ENCODE peak calls at places on chromosomes 2 and 18, in five cellular contexts. R is K562, P is IMR-90, O is astrocyte, W is heart right ventricle. K is an unnamed sample.

GRCh38 chr2:233060500-233061006 is 411 bp downstream of the INPP5D start:
- DNase-seq in P (no peak), W (no peak), R (no peak), O (no peak), K (no peak)

GRCh38 chr18:35076556-35076955 is 35.3 kb downstream of the MAPRE2 start:
- DNase-seq in O (peak; percentile 93), W (no peak), P (peak; percentile 84), R (no peak), K (no peak)

GRCh38 chr2:202609381-202610145 is 25.2 kb upstream of the FAM117B start:
- DNase-seq in P (no peak), R (no peak), W (no peak), O (no peak), K (no peak)

GRCh38 chr18:27862056-27862682 is 314.8 kb downstream of the CDH2 start:
- DNase-seq in R (no peak), P (no peak), O (no peak), W (no peak), K (no peak)

GRCh38 chr2:164014068-164014577 is 278.3 kb upstream of the FIGN start:
- DNase-seq in R (no peak), O (peak; percentile 76), P (no peak), W (no peak), K (no peak)

GRCh38 chr2:97857553-97857952 is 138.2 kb downstream of the TMEM131 start:
- DNase-seq in W (no peak), R (no peak), O (no peak), P (no peak), K (no peak)

GRCh38 chr2:202171246-202171833 is 67.1 kb downstream of the SUMO1 start:
- DNase-seq in R (no peak), W (peak; percentile 18), P (no peak), O (no peak), K (no peak)

GRCh38 chr2:17620280-17620679 is 79.8 kb downstream of the VSNL1 start:
- DNase-seq in R (no peak), O (peak; percentile 71), P (peak; percentile 4), W (peak; percentile 43), K (no peak)

GRCh38 chr2:28507806-28508764 is 12.2 kb downstream of the PLB1 start:
- DNase-seq in R (peak; percentile 54), W (no peak), P (peak; percentile 17), O (peak; percentile 42), K (no peak)

GRCh38 chr18:78603102-78603501 is 376.5 kb upstream of the SALL3 start:
- DNase-seq in P (no peak), O (no peak), W (no peak), R (no peak), K (no peak)

GRCh38 chr2:199977984-199978415 is 22.6 kb downstream of the MAIP1 start:
- DNase-seq in O (peak; percentile 54), W (no peak), R (no peak), P (peak; percentile 82), K (no peak)

DNA sequence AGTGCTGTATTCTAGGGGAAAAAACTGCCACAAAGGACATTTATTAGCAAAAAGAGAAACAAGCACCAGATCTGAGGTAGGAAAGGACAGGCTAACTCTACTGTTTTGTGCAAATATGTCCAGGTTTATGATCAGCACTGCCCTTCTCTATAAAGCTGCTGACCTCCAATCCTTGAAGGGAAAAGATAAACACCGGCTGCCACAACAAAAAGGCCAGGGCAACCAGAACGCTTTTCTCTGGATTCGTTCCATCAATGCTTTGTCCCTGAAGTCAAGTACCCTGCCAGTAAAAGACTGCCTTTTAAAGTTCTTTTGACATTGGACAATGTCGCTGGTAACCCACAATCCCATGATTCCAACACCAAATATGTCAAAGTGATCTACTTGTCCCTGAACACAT is 21.0 kb downstream of the SMAD2 start:
- DNase-seq in P (no peak), R (no peak), W (no peak), O (no peak), K (no peak)
- H3K9me3 ChIP-seq in P (peaks cover 3% of the 10 kb centered on the region), R (no peaks in the 10 kb centered on the region), W (peaks cover 4% of the 10 kb centered on the region), O (no peaks in the 10 kb centered on the region), K (no peaks in the 10 kb centered on the region)

DNA sequence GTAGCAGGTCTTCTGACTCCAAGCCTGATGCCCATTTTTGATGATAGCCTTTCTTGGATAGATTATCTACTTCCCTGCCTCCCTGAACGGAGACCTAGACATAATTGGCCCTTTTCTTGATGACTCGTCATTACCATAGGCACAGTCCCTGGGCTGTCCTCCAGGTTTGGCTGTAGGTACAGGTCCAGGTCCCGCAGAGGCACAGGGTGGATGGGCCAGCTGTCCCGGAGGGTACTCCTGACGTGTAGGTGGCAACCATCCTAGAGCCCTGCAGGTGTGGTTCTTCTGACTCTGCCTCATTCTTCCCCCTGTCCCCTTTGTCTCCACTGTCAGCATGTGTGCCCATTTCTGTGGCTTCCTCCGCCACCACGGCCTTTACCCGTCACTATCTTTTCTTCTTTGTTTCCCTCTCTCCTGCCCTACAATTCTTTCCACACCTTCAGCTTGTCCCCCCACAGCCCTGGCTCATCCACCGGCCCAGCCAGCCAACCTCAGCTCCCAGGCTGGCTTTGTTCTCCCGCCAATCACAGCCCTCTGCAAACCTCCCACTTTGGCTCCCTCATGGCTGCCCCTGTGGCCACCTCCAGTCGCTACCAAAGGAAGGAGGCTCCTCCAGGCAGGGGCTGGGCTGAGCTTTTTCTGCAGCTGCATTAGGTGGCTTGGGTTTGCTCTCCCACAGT is 102.8 kb downstream of the SMAD7 start:
- DNase-seq in O (no peak), P (no peak), W (no peak), R (no peak), K (no peak)
- H3K27ac ChIP-seq in O (peak overlapping the region; percentile 37), P (no peak overlapping the region), W (peak overlapping the region; percentile 92), R (no peak overlapping the region), K (no peak overlapping the region)

GRCh38 chr2:160406591-160407392 is 86.8 kb downstream of the RBMS1 start:
- DNase-seq in R (no peak), W (peak; percentile 50), O (peak; percentile 84), P (peak; percentile 80), K (peak; percentile 85)

GRCh38 chr2:160409480-160409879 is 84.1 kb downstream of the RBMS1 start:
- DNase-seq in R (no peak), W (no peak), O (peak; percentile 81), P (no peak), K (no peak)

GRCh38 chr2:160407393-160408204 is 86.0 kb downstream of the RBMS1 start:
- DNase-seq in O (peak; percentile 57), P (peak; percentile 54), W (peak; percentile 74), R (peak; percentile 18), K (peak; percentile 63)

GRCh38 chr2:160408205-160408561 is 85.4 kb downstream of the RBMS1 start:
- DNase-seq in P (no peak), W (no peak), O (no peak), R (no peak), K (no peak)

GRCh38 chr2:160408575-160409291 is 84.9 kb downstream of the RBMS1 start:
- DNase-seq in R (no peak), W (peak; percentile 19), O (no peak), P (no peak), K (no peak)
- H3K4me1 ChIP-seq in R (peaks cover 10% of the 10 kb centered on the region), W (peaks cover 54% of the 10 kb centered on the region), O (peaks cover 43% of the 10 kb centered on the region), P (peaks cover 23% of the 10 kb centered on the region), K (peaks cover 77% of the 10 kb centered on the region)

DNA sequence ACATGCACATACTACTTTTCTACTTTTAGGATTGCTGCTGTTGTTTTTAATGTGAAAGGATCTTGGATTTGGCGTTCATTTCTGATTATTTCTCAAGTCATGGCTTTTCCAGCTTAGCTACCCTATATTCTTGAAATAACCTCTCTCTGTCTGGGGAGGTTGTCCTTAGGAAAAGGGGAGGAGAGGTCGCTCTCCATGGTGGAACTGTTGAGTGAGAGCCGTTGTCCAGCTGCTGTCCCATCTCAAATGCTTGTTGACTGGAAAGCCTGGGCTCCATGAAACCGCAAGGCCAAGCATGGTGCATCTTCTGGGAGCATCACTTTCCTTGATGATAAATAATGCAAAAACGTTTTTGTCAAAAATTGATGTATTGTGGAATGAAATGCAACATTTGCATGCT is 479.1 kb upstream of the RAB12 start:
- DNase-seq in W (no peak), O (no peak), R (no peak), P (no peak), K (no peak)
- H3K9me3 ChIP-seq in W (no peaks in the 10 kb centered on the region), O (no peaks in the 10 kb centered on the region), R (no peaks in the 10 kb centered on the region), P (peaks cover 2% of the 10 kb centered on the region), K (no peaks in the 10 kb centered on the region)

K was measured in CD4-positive, alpha-beta memory T cell.